ENCODE peak calls at places on chromosomes 13 and 19, in four cellular contexts. M is RWPE1, V is T-helper 9 cell, G is iPS-NIHi11. Y is an unnamed sample.
A peak's percentile ranks its signal among the peaks of the same experiment; 100 is the strongest.

GRCh38 chr13:31207630-31208549 is 8.1 kb downstream of the B3GLCT start:
- DNase-seq in M (no peak), V (no peak), G (no peak), Y (no peak)

GRCh38 chr19:3062165-3063105 is at the start of gene TLE5:
- DNase-seq in V (peak; percentile 69), G (peak; percentile 84), M (peak; percentile 45), Y (peak; percentile 74)

GRCh38 chr13:24254151-24254810 is 55.1 kb upstream of the C1QTNF9 start:
- DNase-seq in G (no peak), V (peak; percentile 62), M (no peak), Y (peak; percentile 44)

GRCh38 chr19:16051254-16052025 is 24.9 kb upstream of the TPM4 start:
- DNase-seq in G (no peak), V (no peak), M (no peak), Y (peak; percentile 40)

GRCh38 chr13:27004866-27005265 is 166.7 kb downstream of the USP12 start:
- DNase-seq in G (no peak), M (no peak), V (no peak), Y (no peak)

GRCh38 chr13:41648314-41648935 is 191.1 kb downstream of the RGCC start:
- DNase-seq in M (peak; percentile 9), G (no peak), V (no peak), Y (no peak)

GRCh38 chr19:12564016-12564664 is 12.9 kb upstream of the ZNF564 start:
- DNase-seq in V (peak; percentile 95), M (peak; percentile 77), G (peak; percentile 93), Y (peak; percentile 91)

GRCh38 chr19:3184847-3185481 is 766 bp upstream of the NCLN start:
- DNase-seq in M (peak; percentile 31), G (no peak), V (peak; percentile 68), Y (peak; percentile 82)

GRCh38 chr13:46759861-46760260 is 37.1 kb downstream of the ESD start:
- DNase-seq in G (no peak), M (no peak), V (no peak), Y (no peak)

GRCh38 chr19:34350161-34350561 is 14.8 kb upstream of the GPI start:
- DNase-seq in G (no peak), V (peak; percentile 47), M (no peak), Y (peak; percentile 56)

GRCh38 chr19:18591735-18592385 is 3.3 kb downstream of the REX1BD start:
- DNase-seq in M (no peak), G (no peak), V (no peak), Y (no peak)

Y was measured in CD8-positive, alpha-beta T cell.